ENCODE peak calls at places on chromosome 14, in six cellular contexts. One of them, this sample, is unnamed.

GRCh38 chr14:104386281-104386841 is 193.2 kb upstream of the C14orf180 start:
- DNase-seq in cardiac fibroblast: no peak
- DNase-seq in NCI-H510A: no peak
- DNase-seq in activated naive CD4-positive, alpha-beta T cell: no peak
- DNase-seq in frontal cortex: no peak
- DNase-seq in midbrain: no peak
- DNase-seq in this sample: no peak

GRCh38 chr14:50060871-50061663 is 55.3 kb downstream of the VCPKMT start:
- DNase-seq in cardiac fibroblast: peak
- DNase-seq in NCI-H510A: no peak
- DNase-seq in activated naive CD4-positive, alpha-beta T cell: no peak
- DNase-seq in frontal cortex: no peak
- DNase-seq in midbrain: no peak
- DNase-seq in this sample: no peak

GRCh38 chr14:71119832-71120231 is 212.6 kb downstream of the PCNX1 start:
- DNase-seq in cardiac fibroblast: no peak
- DNase-seq in NCI-H510A: no peak
- DNase-seq in activated naive CD4-positive, alpha-beta T cell: no peak
- DNase-seq in frontal cortex: no peak
- DNase-seq in midbrain: no peak
- DNase-seq in this sample: no peak

GRCh38 chr14:79044894-79045624 is 874.9 kb downstream of the NRXN3 start:
- DNase-seq in cardiac fibroblast: peak
- DNase-seq in NCI-H510A: no peak
- DNase-seq in activated naive CD4-positive, alpha-beta T cell: no peak
- DNase-seq in frontal cortex: no peak
- DNase-seq in midbrain: no peak
- DNase-seq in this sample: no peak

GRCh38 chr14:23174785-23175184 is 8.7 kb downstream of the SLC7A8 start:
- DNase-seq in cardiac fibroblast: no peak
- DNase-seq in NCI-H510A: no peak
- DNase-seq in activated naive CD4-positive, alpha-beta T cell: no peak
- DNase-seq in frontal cortex: no peak
- DNase-seq in midbrain: no peak
- DNase-seq in this sample: no peak

GRCh38 chr14:51206462-51206861 is 33.6 kb upstream of the TMX1 start:
- DNase-seq in cardiac fibroblast: no peak
- DNase-seq in NCI-H510A: no peak
- DNase-seq in activated naive CD4-positive, alpha-beta T cell: no peak
- DNase-seq in frontal cortex: no peak
- DNase-seq in midbrain: no peak
- DNase-seq in this sample: no peak

GRCh38 chr14:105899071-105899641 is 372.8 kb downstream of the TMEM121 start:
- DNase-seq in cardiac fibroblast: no peak
- DNase-seq in NCI-H510A: no peak
- DNase-seq in activated naive CD4-positive, alpha-beta T cell: no peak
- DNase-seq in frontal cortex: no peak
- DNase-seq in midbrain: no peak
- DNase-seq in this sample: no peak

GRCh38 chr14:20332386-20332945 is 613 bp downstream of the CCNB1IP1 start:
- DNase-seq in cardiac fibroblast: peak
- DNase-seq in NCI-H510A: no peak
- DNase-seq in activated naive CD4-positive, alpha-beta T cell: no peak
- DNase-seq in frontal cortex: no peak
- DNase-seq in midbrain: no peak
- DNase-seq in this sample: no peak

GRCh38 chr14:103326078-103326477 is 8.0 kb upstream of the EIF5 start:
- DNase-seq in cardiac fibroblast: no peak
- DNase-seq in NCI-H510A: no peak
- DNase-seq in activated naive CD4-positive, alpha-beta T cell: no peak
- DNase-seq in frontal cortex: no peak
- DNase-seq in midbrain: peak
- DNase-seq in this sample: no peak

GRCh38 chr14:24071836-24072420 is 566 bp downstream of the CPNE6 start:
- DNase-seq in cardiac fibroblast: no peak
- DNase-seq in NCI-H510A: no peak
- DNase-seq in activated naive CD4-positive, alpha-beta T cell: no peak
- DNase-seq in frontal cortex: no peak
- DNase-seq in midbrain: no peak
- DNase-seq in this sample: no peak

GRCh38 chr14:66078031-66078430 is 408.1 kb upstream of the CCDC196 start:
- DNase-seq in cardiac fibroblast: peak
- DNase-seq in NCI-H510A: no peak
- DNase-seq in activated naive CD4-positive, alpha-beta T cell: no peak
- DNase-seq in frontal cortex: no peak
- DNase-seq in midbrain: no peak
- DNase-seq in this sample: no peak

GRCh38 chr14:77302926-77303325 is 17.8 kb downstream of the POMT2 start:
- DNase-seq in cardiac fibroblast: no peak
- DNase-seq in NCI-H510A: peak
- DNase-seq in activated naive CD4-positive, alpha-beta T cell: no peak
- DNase-seq in frontal cortex: no peak
- DNase-seq in midbrain: no peak
- DNase-seq in this sample: no peak

GRCh38 chr14:68759017-68759569 is 33.8 kb downstream of the ZFP36L1 start:
- DNase-seq in cardiac fibroblast: no peak
- DNase-seq in NCI-H510A: no peak
- DNase-seq in activated naive CD4-positive, alpha-beta T cell: no peak
- DNase-seq in frontal cortex: no peak
- DNase-seq in midbrain: no peak
- DNase-seq in this sample: no peak

GRCh38 chr14:75147423-75148071 is 20.7 kb upstream of the NEK9 start:
- DNase-seq in cardiac fibroblast: peak
- DNase-seq in NCI-H510A: no peak
- DNase-seq in activated naive CD4-positive, alpha-beta T cell: no peak
- DNase-seq in frontal cortex: peak
- DNase-seq in midbrain: peak
- DNase-seq in this sample: no peak

GRCh38 chr14:69580009-69580577 is 5.4 kb upstream of the CCDC177 start:
- DNase-seq in cardiac fibroblast: peak
- DNase-seq in NCI-H510A: no peak
- DNase-seq in activated naive CD4-positive, alpha-beta T cell: no peak
- DNase-seq in frontal cortex: no peak
- DNase-seq in midbrain: peak
- DNase-seq in this sample: no peak

GRCh38 chr14:92676031-92676430 is 72.4 kb downstream of the LGMN start:
- DNase-seq in cardiac fibroblast: no peak
- DNase-seq in NCI-H510A: no peak
- DNase-seq in activated naive CD4-positive, alpha-beta T cell: no peak
- DNase-seq in frontal cortex: no peak
- DNase-seq in midbrain: no peak
- DNase-seq in this sample: no peak

GRCh38 chr14:31118892-31119291 is 88.7 kb downstream of the HECTD1 start:
- DNase-seq in cardiac fibroblast: peak
- DNase-seq in NCI-H510A: no peak
- DNase-seq in activated naive CD4-positive, alpha-beta T cell: no peak
- DNase-seq in frontal cortex: no peak
- DNase-seq in midbrain: no peak
- DNase-seq in this sample: no peak

GRCh38 chr14:23933108-23933507 is 20.5 kb upstream of the DHRS4 start:
- DNase-seq in cardiac fibroblast: no peak
- DNase-seq in NCI-H510A: no peak
- DNase-seq in activated naive CD4-positive, alpha-beta T cell: no peak
- DNase-seq in frontal cortex: no peak
- DNase-seq in midbrain: no peak
- DNase-seq in this sample: no peak

GRCh38 chr14:101335061-101335661 is 226.1 kb upstream of the DIO3 start:
- DNase-seq in cardiac fibroblast: peak
- DNase-seq in NCI-H510A: no peak
- DNase-seq in activated naive CD4-positive, alpha-beta T cell: no peak
- DNase-seq in frontal cortex: no peak
- DNase-seq in midbrain: no peak
- DNase-seq in this sample: no peak

GRCh38 chr14:97382616-97383226 is 585.5 kb downstream of the VRK1 start:
- DNase-seq in cardiac fibroblast: no peak
- DNase-seq in NCI-H510A: no peak
- DNase-seq in activated naive CD4-positive, alpha-beta T cell: no peak
- DNase-seq in frontal cortex: no peak
- DNase-seq in midbrain: no peak
- DNase-seq in this sample: no peak

GRCh38 chr14:54188036-54188666 is 208.7 kb upstream of the CDKN3 start:
- DNase-seq in cardiac fibroblast: no peak
- DNase-seq in NCI-H510A: no peak
- DNase-seq in activated naive CD4-positive, alpha-beta T cell: no peak
- DNase-seq in frontal cortex: no peak
- DNase-seq in midbrain: no peak
- DNase-seq in this sample: no peak

GRCh38 chr14:56482306-56482705 is 97.3 kb upstream of the TMEM260 start:
- DNase-seq in cardiac fibroblast: peak
- DNase-seq in NCI-H510A: no peak
- DNase-seq in activated naive CD4-positive, alpha-beta T cell: no peak
- DNase-seq in frontal cortex: no peak
- DNase-seq in midbrain: no peak
- DNase-seq in this sample: no peak

GRCh38 chr14:33950320-33951182 is at the start of gene EGLN3:
- DNase-seq in cardiac fibroblast: peak
- DNase-seq in NCI-H510A: peak
- DNase-seq in activated naive CD4-positive, alpha-beta T cell: no peak
- DNase-seq in frontal cortex: peak
- DNase-seq in midbrain: peak
- DNase-seq in this sample: peak

GRCh38 chr14:73472182-73473114 is 14.1 kb upstream of the NUMB start:
- DNase-seq in cardiac fibroblast: peak
- DNase-seq in NCI-H510A: peak
- DNase-seq in activated naive CD4-positive, alpha-beta T cell: no peak
- DNase-seq in frontal cortex: no peak
- DNase-seq in midbrain: peak
- DNase-seq in this sample: peak

GRCh38 chr14:102999227-102999895 is 58.0 kb downstream of the CDC42BPB start:
- DNase-seq in cardiac fibroblast: no peak
- DNase-seq in NCI-H510A: no peak
- DNase-seq in activated naive CD4-positive, alpha-beta T cell: no peak
- DNase-seq in frontal cortex: no peak
- DNase-seq in midbrain: no peak
- DNase-seq in this sample: no peak

GRCh38 chr14:100662850-100663527 is 63.7 kb upstream of the DLK1 start:
- DNase-seq in cardiac fibroblast: peak
- DNase-seq in NCI-H510A: no peak
- DNase-seq in activated naive CD4-positive, alpha-beta T cell: no peak
- DNase-seq in frontal cortex: peak
- DNase-seq in midbrain: peak
- DNase-seq in this sample: peak

GRCh38 chr14:71620401-71620800 is 311.8 kb upstream of the RGS6 start:
- DNase-seq in cardiac fibroblast: peak
- DNase-seq in NCI-H510A: no peak
- DNase-seq in activated naive CD4-positive, alpha-beta T cell: no peak
- DNase-seq in frontal cortex: no peak
- DNase-seq in midbrain: no peak
- DNase-seq in this sample: no peak

GRCh38 chr14:99605299-99605961 is 1.4 kb upstream of the CCDC85C start:
- DNase-seq in cardiac fibroblast: peak
- DNase-seq in NCI-H510A: peak
- DNase-seq in activated naive CD4-positive, alpha-beta T cell: peak
- DNase-seq in frontal cortex: peak
- DNase-seq in midbrain: peak
- DNase-seq in this sample: peak

GRCh38 chr14:25833341-25834121 is 764.3 kb downstream of the NOVA1 start:
- DNase-seq in cardiac fibroblast: peak
- DNase-seq in NCI-H510A: peak
- DNase-seq in activated naive CD4-positive, alpha-beta T cell: no peak
- DNase-seq in frontal cortex: no peak
- DNase-seq in midbrain: peak
- DNase-seq in this sample: no peak

GRCh38 chr14:105378199-105378598 is 20.1 kb upstream of the TEX22 start:
- DNase-seq in cardiac fibroblast: no peak
- DNase-seq in NCI-H510A: no peak
- DNase-seq in activated naive CD4-positive, alpha-beta T cell: no peak
- DNase-seq in frontal cortex: no peak
- DNase-seq in midbrain: no peak
- DNase-seq in this sample: no peak

GRCh38 chr14:61466905-61467280 is 145.5 kb downstream of the PRKCH start:
- DNase-seq in cardiac fibroblast: no peak
- DNase-seq in NCI-H510A: no peak
- DNase-seq in activated naive CD4-positive, alpha-beta T cell: no peak
- DNase-seq in frontal cortex: no peak
- DNase-seq in midbrain: no peak
- DNase-seq in this sample: no peak

GRCh38 chr14:37641117-37641516 is 45.7 kb downstream of the TTC6 start:
- DNase-seq in cardiac fibroblast: no peak
- DNase-seq in NCI-H510A: no peak
- DNase-seq in activated naive CD4-positive, alpha-beta T cell: no peak
- DNase-seq in frontal cortex: no peak
- DNase-seq in midbrain: no peak
- DNase-seq in this sample: no peak

GRCh38 chr14:93708311-93708734 is 80.0 kb downstream of the PRIMA1 start:
- DNase-seq in cardiac fibroblast: no peak
- DNase-seq in NCI-H510A: no peak
- DNase-seq in activated naive CD4-positive, alpha-beta T cell: no peak
- DNase-seq in frontal cortex: no peak
- DNase-seq in midbrain: no peak
- DNase-seq in this sample: no peak

GRCh38 chr14:52835122-52835903 is 43.9 kb upstream of the GNPNAT1 start:
- DNase-seq in cardiac fibroblast: peak
- DNase-seq in NCI-H510A: no peak
- DNase-seq in activated naive CD4-positive, alpha-beta T cell: no peak
- DNase-seq in frontal cortex: no peak
- DNase-seq in midbrain: no peak
- DNase-seq in this sample: no peak